ENCODE peak calls at places on chromosomes 4 and X, in four cellular contexts. One of them, this sample, is unnamed. For H3K9me1 and H3K36me3, the result is how much of the 10 kb centered on the place peaks cover.

GRCh38 chr4:80542747-80543146 is 207.2 kb downstream of the CFAP299 start:
- DNase-seq in endothelial cell of umbilical vein: no peak
- DNase-seq in K562: no peak
- DNase-seq in IMR-90: no peak
- DNase-seq in this sample: no peak

GRCh38 chr4:137156054-137156453 is 376.2 kb downstream of the PCDH18 start:
- DNase-seq in endothelial cell of umbilical vein: no peak
- DNase-seq in IMR-90: peak
- DNase-seq in K562: no peak
- DNase-seq in this sample: no peak

GRCh38 chr4:83096397-83096796 is 18.1 kb downstream of the PLAC8 start:
- DNase-seq in IMR-90: no peak
- DNase-seq in endothelial cell of umbilical vein: no peak
- DNase-seq in K562: no peak
- DNase-seq in this sample: no peak

GRCh38 chr4:148311493-148311892 is 130.7 kb downstream of the NR3C2 start:
- DNase-seq in endothelial cell of umbilical vein: no peak
- DNase-seq in IMR-90: no peak
- DNase-seq in K562: no peak
- DNase-seq in this sample: no peak

GRCh38 chr4:77454858-77455257 is 150.8 kb upstream of the CXCL13 start:
- DNase-seq in IMR-90: no peak
- DNase-seq in K562: no peak
- DNase-seq in endothelial cell of umbilical vein: peak
- DNase-seq in this sample: no peak

GRCh38 chr4:159414305-159414704 is 311.4 kb downstream of the RAPGEF2 start:
- DNase-seq in endothelial cell of umbilical vein: no peak
- DNase-seq in IMR-90: no peak
- DNase-seq in K562: no peak
- DNase-seq in this sample: no peak

GRCh38 chr4:14726441-14727405 is 275.6 kb upstream of the CPEB2 start:
- DNase-seq in endothelial cell of umbilical vein: no peak
- DNase-seq in K562: no peak
- DNase-seq in IMR-90: peak
- DNase-seq in this sample: peak

GRCh38 chrX:153669174-153669890 is 4.3 kb downstream of the PNCK start:
- DNase-seq in IMR-90: no peak
- DNase-seq in endothelial cell of umbilical vein: no peak
- DNase-seq in K562: peak
- DNase-seq in this sample: no peak

GRCh38 chr4:3683077-3683743 is 83.0 kb upstream of the ADRA2C start:
- DNase-seq in K562: no peak
- DNase-seq in IMR-90: no peak
- DNase-seq in endothelial cell of umbilical vein: no peak
- DNase-seq in this sample: no peak

GRCh38 chrX:23902419-23902818 is 5.3 kb downstream of the APOO start:
- DNase-seq in K562: peak
- DNase-seq in IMR-90: peak
- DNase-seq in endothelial cell of umbilical vein: peak
- DNase-seq in this sample: peak

GRCh38 chrX:130173190-130173895 is 1.6 kb downstream of the RAB33A start:
- DNase-seq in K562: peak
- DNase-seq in IMR-90: peak
- DNase-seq in endothelial cell of umbilical vein: peak
- DNase-seq in this sample: no peak

GRCh38 chr4:168832746-168833575 is 177.1 kb downstream of the CBR4 start:
- DNase-seq in endothelial cell of umbilical vein: peak
- DNase-seq in IMR-90: no peak
- DNase-seq in K562: no peak
- DNase-seq in this sample: no peak

GRCh38 chr4:6230827-6231662 is 30.7 kb upstream of the JAKMIP1 start:
- DNase-seq in endothelial cell of umbilical vein: no peak
- DNase-seq in K562: no peak
- DNase-seq in IMR-90: no peak
- DNase-seq in this sample: no peak

GRCh38 chr4:38856046-38856445 is 571 bp downstream of the TLR6 start:
- DNase-seq in endothelial cell of umbilical vein: no peak
- DNase-seq in IMR-90: no peak
- DNase-seq in K562: no peak
- DNase-seq in this sample: no peak

GRCh38 chrX:139049455-139049854 is 337.9 kb upstream of the FGF13 start:
- DNase-seq in IMR-90: no peak
- DNase-seq in endothelial cell of umbilical vein: no peak
- DNase-seq in K562: no peak
- DNase-seq in this sample: no peak

GRCh38 chr4:77148081-77148480 is 8.9 kb upstream of the CCNG2 start:
- DNase-seq in IMR-90: no peak
- DNase-seq in endothelial cell of umbilical vein: no peak
- DNase-seq in K562: no peak
- DNase-seq in this sample: no peak

GRCh38 chr4:67779631-67780030 is 25.4 kb upstream of the GNRHR start:
- DNase-seq in IMR-90: no peak
- DNase-seq in endothelial cell of umbilical vein: no peak
- DNase-seq in K562: no peak
- DNase-seq in this sample: peak

GRCh38 chr4:98452091-98452490 is 190.9 kb downstream of the RAP1GDS1 start:
- DNase-seq in IMR-90: peak
- DNase-seq in K562: no peak
- DNase-seq in endothelial cell of umbilical vein: no peak
- DNase-seq in this sample: no peak

GRCh38 chr4:8297141-8297601 is 27.6 kb downstream of the HTRA3 start:
- DNase-seq in IMR-90: no peak
- DNase-seq in endothelial cell of umbilical vein: no peak
- DNase-seq in K562: no peak
- DNase-seq in this sample: no peak

GRCh38 chr4:143667461-143667860 is 33.0 kb downstream of the FREM3 start:
- DNase-seq in IMR-90: peak
- DNase-seq in K562: no peak
- DNase-seq in endothelial cell of umbilical vein: peak
- DNase-seq in this sample: no peak

GRCh38 chr4:184810720-184811119 is 15.0 kb downstream of the ACSL1 start:
- DNase-seq in IMR-90: no peak
- DNase-seq in endothelial cell of umbilical vein: no peak
- DNase-seq in K562: no peak
- DNase-seq in this sample: no peak

GRCh38 chrX:118495958-118496762 is 545 bp downstream of the DOCK11 start:
- DNase-seq in IMR-90: no peak
- DNase-seq in K562: peak
- DNase-seq in endothelial cell of umbilical vein: peak
- DNase-seq in this sample: no peak

GRCh38 chrX:133434197-133434820 is 19.0 kb upstream of the GPC4 start:
- DNase-seq in IMR-90: no peak
- DNase-seq in K562: no peak
- DNase-seq in endothelial cell of umbilical vein: no peak
- DNase-seq in this sample: no peak

GRCh38 chr4:24470681-24471622 is 113.4 kb downstream of the DHX15 start:
- DNase-seq in IMR-90: peak
- DNase-seq in endothelial cell of umbilical vein: peak
- DNase-seq in K562: no peak
- DNase-seq in this sample: no peak

GRCh38 chr4:186297013-186297645 is 31.1 kb downstream of the F11 start:
- DNase-seq in K562: peak
- DNase-seq in IMR-90: peak
- DNase-seq in endothelial cell of umbilical vein: peak
- DNase-seq in this sample: no peak

GRCh38 chrX:101229155-101229554 is 9.6 kb downstream of the DRP2 start:
- DNase-seq in IMR-90: peak
- DNase-seq in endothelial cell of umbilical vein: no peak
- DNase-seq in K562: no peak
- DNase-seq in this sample: no peak

GRCh38 chr4:100795581-100795980 is 277.8 kb upstream of the EMCN start:
- DNase-seq in K562: no peak
- DNase-seq in IMR-90: no peak
- DNase-seq in endothelial cell of umbilical vein: no peak
- DNase-seq in this sample: no peak

GRCh38 chrX:134377537-134377936 is 82.4 kb upstream of the HPRT1 start:
- DNase-seq in endothelial cell of umbilical vein: peak
- DNase-seq in IMR-90: peak
- DNase-seq in K562: peak
- DNase-seq in this sample: no peak

GRCh38 chr4:86730310-86730709 is 118.9 kb downstream of the SLC10A6 start:
- DNase-seq in K562: no peak
- DNase-seq in endothelial cell of umbilical vein: no peak
- DNase-seq in IMR-90: no peak
- DNase-seq in this sample: no peak

GRCh38 chr4:38691251-38692008 is 27.4 kb downstream of the KLF3 start:
- DNase-seq in IMR-90: peak
- DNase-seq in K562: no peak
- DNase-seq in endothelial cell of umbilical vein: no peak
- DNase-seq in this sample: no peak

GRCh38 chrX:19924285-19924684 is 36.9 kb upstream of the SH3KBP1 start:
- DNase-seq in endothelial cell of umbilical vein: no peak
- DNase-seq in K562: no peak
- DNase-seq in IMR-90: no peak
- DNase-seq in this sample: no peak

GRCh38 chrX:31931225-31931624 is 859.4 kb upstream of the FTHL17 start:
- DNase-seq in IMR-90: peak
- DNase-seq in K562: no peak
- DNase-seq in endothelial cell of umbilical vein: no peak
- DNase-seq in this sample: no peak

GRCh38 chr4:176272799-176273198 is 3.8 kb upstream of the ASB5 start:
- DNase-seq in IMR-90: no peak
- DNase-seq in K562: no peak
- DNase-seq in endothelial cell of umbilical vein: no peak
- DNase-seq in this sample: no peak

GRCh38 chrX:154068560-154068959 is 29.0 kb downstream of the MECP2 start:
- DNase-seq in endothelial cell of umbilical vein: no peak
- DNase-seq in IMR-90: no peak
- DNase-seq in K562: no peak
- DNase-seq in this sample: no peak

GRCh38 chr4:19462117-19462516 is 789.6 kb upstream of the SLIT2 start:
- DNase-seq in IMR-90: no peak
- DNase-seq in K562: no peak
- DNase-seq in endothelial cell of umbilical vein: no peak
- DNase-seq in this sample: no peak

GRCh38 chr4:89834486-89835209 is 2.3 kb downstream of the SNCA start:
- DNase-seq in K562: no peak
- DNase-seq in endothelial cell of umbilical vein: no peak
- DNase-seq in IMR-90: no peak
- DNase-seq in this sample: no peak

GRCh38 chr4:1578301-1578781 is 105.8 kb downstream of the FAM53A start:
- DNase-seq in IMR-90: no peak
- DNase-seq in K562: no peak
- DNase-seq in endothelial cell of umbilical vein: no peak
- DNase-seq in this sample: no peak

GRCh38 chrX:72060196-72060974 is 71.3 kb downstream of the RTL5 start:
- DNase-seq in K562: no peak
- DNase-seq in IMR-90: peak
- DNase-seq in endothelial cell of umbilical vein: peak
- DNase-seq in this sample: no peak

GRCh38 chrX:12973561-12974216 is 1.2 kb upstream of the TMSB4X start:
- DNase-seq in IMR-90: no peak
- DNase-seq in endothelial cell of umbilical vein: peak
- DNase-seq in K562: no peak
- DNase-seq in this sample: no peak

GRCh38 chr4:182306792-182307507 is 63.7 kb downstream of the TENM3 start:
- DNase-seq in K562: no peak
- DNase-seq in IMR-90: peak
- DNase-seq in endothelial cell of umbilical vein: no peak
- DNase-seq in this sample: peak

GRCh38 chr4:182303847-182304246 is 60.6 kb downstream of the TENM3 start:
- DNase-seq in IMR-90: no peak
- DNase-seq in endothelial cell of umbilical vein: no peak
- DNase-seq in K562: no peak
- DNase-seq in this sample: no peak

GRCh38 chr4:182310316-182310715 is 67.1 kb downstream of the TENM3 start:
- DNase-seq in K562: no peak
- DNase-seq in IMR-90: peak
- DNase-seq in endothelial cell of umbilical vein: no peak
- DNase-seq in this sample: no peak

GRCh38 chr4:182309877-182310276 is 66.7 kb downstream of the TENM3 start:
- DNase-seq in endothelial cell of umbilical vein: no peak
- DNase-seq in IMR-90: no peak
- DNase-seq in K562: no peak
- DNase-seq in this sample: no peak

DNA sequence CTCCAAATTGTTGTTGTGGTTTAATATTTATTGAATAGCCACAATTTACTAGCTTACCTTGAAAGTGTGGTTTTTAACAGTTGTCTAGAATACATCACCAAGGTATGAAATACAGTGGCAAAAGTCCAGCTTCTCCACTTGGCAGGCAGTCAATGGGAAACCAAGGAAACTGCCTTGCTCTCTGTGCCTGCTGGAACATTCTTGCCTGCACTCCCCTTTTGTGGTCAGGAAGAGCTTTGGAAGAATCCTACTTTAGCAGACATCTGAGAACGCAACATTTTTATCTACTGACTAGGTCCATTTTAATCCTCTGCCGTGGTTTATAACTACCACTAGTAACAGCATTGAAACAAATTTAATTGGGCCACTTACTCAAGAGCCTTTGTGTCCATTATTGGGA is 64.5 kb downstream of the TENM3 start:
- DNase-seq in endothelial cell of umbilical vein: no peak
- DNase-seq in K562: no peak
- DNase-seq in IMR-90: peak
- DNase-seq in this sample: peak
- H3K9me1 ChIP-seq in endothelial cell of umbilical vein: under half
- H3K9me1 ChIP-seq in K562: under half
- H3K9me1 ChIP-seq in IMR-90: under half
- H3K9me1 ChIP-seq in this sample: under half

DNA sequence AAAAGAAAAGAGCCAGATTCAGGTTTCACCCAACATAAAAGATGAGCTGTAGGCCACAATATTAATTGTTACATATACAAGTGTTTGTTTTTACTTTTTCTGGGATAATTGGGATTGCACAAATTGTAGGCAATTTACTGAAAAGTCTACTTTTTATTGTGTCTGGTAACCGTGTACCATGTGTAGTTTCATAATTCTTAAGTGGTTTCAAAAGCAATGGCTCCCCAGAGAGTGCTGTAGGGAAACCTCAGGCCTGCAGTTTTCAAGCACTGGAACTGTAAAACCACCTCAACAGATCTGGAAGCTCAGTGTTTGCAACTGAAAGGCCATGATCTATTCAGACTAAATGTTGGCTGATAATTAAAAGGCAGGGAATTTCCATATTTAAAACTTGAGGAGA is 53.9 kb upstream of the MMAA start:
- DNase-seq in endothelial cell of umbilical vein: no peak
- DNase-seq in K562: no peak
- DNase-seq in IMR-90: no peak
- DNase-seq in this sample: no peak
- H3K36me3 ChIP-seq in endothelial cell of umbilical vein: under half
- H3K36me3 ChIP-seq in K562: under half
- H3K36me3 ChIP-seq in IMR-90: under half
- H3K36me3 ChIP-seq in this sample: under half

GRCh38 chrX:108439434-108439883 is at the start of gene COL4A5:
- DNase-seq in K562: peak
- DNase-seq in endothelial cell of umbilical vein: peak
- DNase-seq in IMR-90: peak
- DNase-seq in this sample: peak
- H3K9me1 ChIP-seq in K562: under half
- H3K9me1 ChIP-seq in endothelial cell of umbilical vein: under half
- H3K9me1 ChIP-seq in IMR-90: under half
- H3K9me1 ChIP-seq in this sample: under half

GRCh38 chrX:110743679-110744340 is 51.8 kb downstream of the CHRDL1 start:
- DNase-seq in IMR-90: peak
- DNase-seq in K562: no peak
- DNase-seq in endothelial cell of umbilical vein: no peak
- DNase-seq in this sample: no peak
- H3K36me3 ChIP-seq in IMR-90: under half
- H3K36me3 ChIP-seq in K562: under half
- H3K36me3 ChIP-seq in endothelial cell of umbilical vein: under half
- H3K36me3 ChIP-seq in this sample: under half